ENCODE peak calls at places on chromosomes 13 and 19, in four cellular contexts. Z is uterus, K is NB4, X is mesenchymal stem cell. G is an unnamed sample.

GRCh38 chr13:111043575-111043982 is 71.5 kb upstream of the ARHGEF7 start:
- DNase-seq in Z (peak), K (peak), X (peak), G (no peak)

GRCh38 chr13:110509478-110509926 is 52.0 kb downstream of the RAB20 start:
- DNase-seq in Z (no peak), K (no peak), X (peak), G (no peak)

GRCh38 chr19:45322744-45323281 is at the start of gene CKM:
- DNase-seq in Z (no peak), K (no peak), X (no peak), G (no peak)

GRCh38 chr19:47227347-47228167 is 3.4 kb downstream of the BBC3 start:
- DNase-seq in Z (peak), K (peak), X (peak), G (peak)

GRCh38 chr19:52942371-52943133 is 19.3 kb upstream of the ZNF888 start:
- DNase-seq in Z (peak), K (peak), X (peak), G (peak)

GRCh38 chr19:29268721-29269483 is 56.0 kb upstream of the UQCRFS1 start:
- DNase-seq in Z (no peak), K (no peak), X (no peak), G (no peak)

GRCh38 chr13:27054760-27055159 is 116.9 kb downstream of the USP12 start:
- DNase-seq in Z (no peak), K (peak), X (no peak), G (no peak)

GRCh38 chr19:55385749-55386514 is at the start of gene RPL28:
- DNase-seq in Z (peak), K (peak), X (peak), G (peak)

GRCh38 chr19:35112995-35113693 is 2.5 kb upstream of the FXYD3 start:
- DNase-seq in Z (no peak), K (no peak), X (no peak), G (no peak)

GRCh38 chr19:31349160-31349881 is at the start of gene TSHZ3:
- DNase-seq in Z (peak), K (peak), X (peak), G (peak)

GRCh38 chr19:6402834-6403608 is 10.1 kb upstream of the GTF2F1 start:
- DNase-seq in Z (no peak), K (no peak), X (no peak), G (no peak)

GRCh38 chr19:45947926-45948325 is 25.7 kb downstream of the NOVA2 start:
- DNase-seq in Z (no peak), K (no peak), X (no peak), G (no peak)

GRCh38 chr19:7926021-7926726 is at the start of gene CTXN1:
- DNase-seq in Z (peak), K (peak), X (peak), G (peak)

GRCh38 chr19:32924200-32924599 is 47.6 kb downstream of the CEP89 start:
- DNase-seq in Z (no peak), K (no peak), X (peak), G (no peak)

GRCh38 chr13:77065456-77066147 is 38.6 kb upstream of the FBXL3 start:
- DNase-seq in Z (no peak), K (peak), X (no peak), G (no peak)

GRCh38 chr13:97224544-97225324 is 2.6 kb downstream of the MBNL2 start:
- DNase-seq in Z (no peak), K (no peak), X (peak), G (peak)

GRCh38 chr13:112792511-112792910 is 102.7 kb downstream of the ATP11A start:
- DNase-seq in Z (peak), K (no peak), X (no peak), G (no peak)

GRCh38 chr19:5217171-5217570 is 123.4 kb downstream of the PTPRS start:
- DNase-seq in Z (no peak), K (no peak), X (no peak), G (no peak)

GRCh38 chr19:17611462-17612244 is 56.2 kb downstream of the COLGALT1 start:
- DNase-seq in Z (no peak), K (no peak), X (no peak), G (no peak)

GRCh38 chr19:57099199-57099661 is 20.6 kb upstream of the USP29 start:
- DNase-seq in Z (peak), K (peak), X (no peak), G (peak)

GRCh38 chr13:41842029-41842428 is 118.9 kb downstream of the VWA8 start:
- DNase-seq in Z (peak), K (no peak), X (peak), G (no peak)

GRCh38 chr19:409006-409514 is at the start of gene C2CD4C:
- DNase-seq in Z (no peak), K (peak), X (peak), G (peak)

GRCh38 chr13:34165158-34165557 is 347.2 kb downstream of the RFC3 start:
- DNase-seq in Z (no peak), K (no peak), X (no peak), G (no peak)

GRCh38 chr19:55479045-55479444 is 2.6 kb downstream of the ZNF628 start:
- DNase-seq in Z (no peak), K (no peak), X (no peak), G (no peak)

GRCh38 chr19:10309423-10309822 is at the start of gene ZGLP1:
- DNase-seq in Z (no peak), K (no peak), X (no peak), G (no peak)

GRCh38 chr19:58388175-58388526 is 1.1 kb downstream of the RPS5 start:
- DNase-seq in Z (no peak), K (no peak), X (no peak), G (no peak)

GRCh38 chr13:98527526-98527925 is 49.4 kb downstream of the STK24 start:
- DNase-seq in Z (no peak), K (no peak), X (no peak), G (no peak)

GRCh38 chr13:33799950-33800592 is 17.9 kb upstream of the RFC3 start:
- DNase-seq in Z (no peak), K (peak), X (peak), G (peak)

GRCh38 chr19:12194827-12195500 is 32.1 kb downstream of the ZNF136 start:
- DNase-seq in Z (peak), K (no peak), X (no peak), G (no peak)

GRCh38 chr13:39672378-39673132 is 17.1 kb downstream of the COG6 start:
- DNase-seq in Z (no peak), K (no peak), X (peak), G (no peak)

GRCh38 chr19:51259348-51260245 is 8.7 kb downstream of the SIGLECL1 start:
- DNase-seq in Z (no peak), K (peak), X (peak), G (peak)

GRCh38 chr19:33484226-33484774 is 37.3 kb downstream of the PEPD start:
- DNase-seq in Z (no peak), K (no peak), X (no peak), G (no peak)

GRCh38 chr13:32983058-32983457 is 33.2 kb upstream of the KL start:
- DNase-seq in Z (no peak), K (no peak), X (no peak), G (no peak)

GRCh38 chr13:35912841-35913240 is 218.3 kb downstream of the DCLK1 start:
- DNase-seq in Z (no peak), K (no peak), X (no peak), G (no peak)
- H3K4me3 ChIP-seq in Z (no peak), K (no peak), X (no peak), G (no peak)

GRCh38 chr19:54102421-54103169 is at the start of gene NDUFA3:
- DNase-seq in Z (peak), K (peak), X (peak), G (peak)

GRCh38 chr19:54100560-54100959 is at the start of gene OSCAR:
- DNase-seq in Z (no peak), K (peak), X (peak), G (no peak)

GRCh38 chr19:54095136-54095858 is 5.3 kb downstream of the OSCAR start:
- DNase-seq in Z (no peak), K (no peak), X (no peak), G (no peak)

GRCh38 chr19:54094601-54095000 is 6.0 kb downstream of the OSCAR start:
- DNase-seq in Z (no peak), K (no peak), X (no peak), G (no peak)

DNA sequence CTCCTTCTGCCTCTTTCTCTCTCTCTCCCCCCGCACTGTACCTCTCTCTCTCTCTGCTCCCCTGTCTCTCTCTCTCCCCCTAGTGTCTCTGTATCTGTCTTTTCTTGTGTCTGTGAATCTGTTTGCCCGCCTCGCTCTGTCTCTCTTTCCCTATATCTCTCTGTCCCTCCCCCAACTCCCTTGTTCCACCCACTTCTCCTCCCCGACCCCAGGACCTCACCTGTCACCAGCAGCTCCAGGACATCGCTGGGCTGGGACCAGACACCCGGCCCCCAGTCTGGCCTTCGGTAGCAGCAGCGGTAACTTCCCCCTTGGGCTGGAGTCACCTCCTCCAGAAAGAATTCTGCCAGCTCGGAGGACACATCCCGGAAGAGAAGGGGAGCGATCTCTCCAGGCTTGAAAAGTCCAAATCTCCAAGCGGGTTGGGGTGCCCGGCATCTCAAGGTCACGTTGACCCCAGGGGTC is 3.9 kb downstream of the OSCAR start:
- DNase-seq in Z (no peak), K (no peak), X (peak), G (no peak)
- H3K4me3 ChIP-seq in Z (no peak), K (no peak), X (peak), G (peak)

DNA sequence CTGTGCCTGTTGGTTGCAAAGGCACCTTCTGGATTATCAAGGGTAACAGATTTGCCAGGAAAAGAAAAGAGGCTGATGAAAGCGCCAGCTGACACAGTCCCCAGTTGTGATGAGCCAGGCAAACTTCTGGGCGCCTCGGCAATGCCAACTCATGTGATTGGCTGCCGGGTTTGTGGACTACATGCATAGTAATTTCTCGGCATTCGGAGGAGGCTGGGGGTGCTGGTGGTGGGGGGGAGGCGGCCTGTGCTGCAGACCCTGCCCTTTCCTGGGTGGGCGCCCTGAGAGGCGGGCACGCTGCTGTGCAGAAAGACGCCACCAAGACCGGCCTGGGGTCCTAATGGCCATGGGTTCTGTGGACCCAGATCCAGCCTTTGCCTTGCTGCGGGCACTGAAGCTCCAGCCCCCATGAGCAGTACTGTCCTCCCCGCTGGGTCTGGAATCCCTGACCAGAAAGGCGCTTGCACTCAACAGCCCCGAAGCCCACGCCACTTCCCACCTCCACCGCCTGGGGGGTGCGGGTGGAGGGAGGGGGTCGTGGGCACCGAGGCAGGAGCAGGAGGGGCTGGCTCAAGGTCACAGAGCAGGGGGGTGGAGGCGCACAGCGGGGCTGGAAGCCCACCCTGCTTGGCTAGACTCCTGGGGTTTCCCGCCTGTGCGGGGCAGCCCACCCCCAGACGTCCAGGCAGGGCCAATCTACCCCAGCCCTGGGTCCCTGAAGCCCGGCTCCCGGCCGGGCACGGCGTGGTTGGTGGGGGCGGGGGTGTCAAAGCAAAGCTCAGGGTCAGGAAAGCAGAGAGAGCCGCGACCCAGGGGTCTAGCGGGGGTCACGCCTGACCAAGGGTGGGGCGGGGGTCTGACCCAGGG is 1.0 kb downstream of the DIRAS1 start:
- DNase-seq in Z (no peak), K (no peak), X (peak), G (no peak)
- H3K4me3 ChIP-seq in Z (peak), K (no peak), X (peak), G (peak)

DNA sequence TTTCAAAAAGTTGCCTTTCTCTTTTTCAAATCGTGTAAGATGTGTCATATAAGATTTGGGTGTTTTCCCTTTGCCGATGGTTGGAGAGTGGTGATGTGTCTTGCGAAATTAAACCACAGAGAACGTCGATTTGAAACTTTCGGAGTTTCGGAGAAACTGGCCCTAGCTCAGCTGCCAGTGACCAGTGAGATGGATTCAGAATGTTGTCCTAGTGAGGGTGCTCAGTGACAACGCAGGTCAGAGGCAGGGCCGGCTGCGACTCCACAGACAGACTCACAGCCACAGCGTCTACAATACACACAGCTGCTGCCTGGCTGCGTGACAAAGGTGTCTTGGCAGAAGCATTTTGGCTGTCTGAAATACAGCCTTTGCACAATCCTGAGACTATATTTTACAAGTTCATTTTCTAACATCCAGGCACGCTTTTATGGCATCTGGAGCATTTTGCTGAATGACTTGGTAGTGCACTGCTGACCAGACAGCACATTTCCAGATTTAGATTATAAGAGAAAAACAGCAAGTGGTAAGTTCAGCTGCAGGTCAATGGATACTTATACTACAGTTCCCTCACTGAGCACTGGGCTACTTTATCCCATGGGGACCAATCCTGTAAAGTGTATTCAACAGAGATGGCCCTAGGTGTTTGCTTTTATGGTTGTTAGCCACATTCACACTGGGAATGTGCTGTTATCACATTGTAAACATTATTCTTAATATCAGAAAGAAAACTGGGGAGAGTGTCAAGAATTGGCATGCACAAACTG is 207.5 kb downstream of the KCNRG start:
- DNase-seq in Z (peak), K (peak), X (peak), G (no peak)
- H3K4me3 ChIP-seq in Z (peak), K (peak), X (peak), G (no peak)

GRCh38 chr13:30997697-30998547 is 65.5 kb downstream of the TEX26 start:
- DNase-seq in Z (no peak), K (no peak), X (no peak), G (no peak)
- H3K4me3 ChIP-seq in Z (no peak), K (no peak), X (no peak), G (no peak)

GRCh38 chr19:39483141-39483540 is 2.5 kb downstream of the TIMM50 start:
- DNase-seq in Z (no peak), K (no peak), X (no peak), G (no peak)
- H3K4me3 ChIP-seq in Z (no peak), K (no peak), X (no peak), G (no peak)

GRCh38 chr19:3285647-3286176 is 61.3 kb downstream of the CELF5 start:
- DNase-seq in Z (no peak), K (no peak), X (no peak), G (peak)
- H3K4me3 ChIP-seq in Z (peak), K (no peak), X (no peak), G (peak)

GRCh38 chr13:48909088-48909389 is 66.7 kb upstream of the FNDC3A start:
- DNase-seq in Z (no peak), K (no peak), X (no peak), G (no peak)
- H3K4me3 ChIP-seq in Z (no peak), K (no peak), X (peak), G (no peak)

GRCh38 chr13:79642596-79642995 is 161.6 kb downstream of the NDFIP2 start:
- DNase-seq in Z (no peak), K (no peak), X (no peak), G (no peak)
- H3K4me3 ChIP-seq in Z (no peak), K (no peak), X (no peak), G (no peak)

G was measured in HAP-1.